ENCODE peak calls at places on chromosome 22, in five cellular contexts. P is HCT116, C is GM12878, I is HepG2, O is H1. Z is an unnamed sample.

GRCh38 chr22:45511847-45512261 is 9.2 kb downstream of the FBLN1 start:
- DNase-seq in P (no peak), C (no peak), I (no peak), O (no peak), Z (no peak)

GRCh38 chr22:31929126-31929928 is 15.0 kb upstream of the YWHAH start:
- DNase-seq in P (no peak), C (no peak), I (no peak), O (no peak), Z (no peak)

GRCh38 chr22:36743591-36744412 is 32.1 kb downstream of the IFT27 start:
- DNase-seq in P (no peak), C (no peak), I (no peak), O (no peak), Z (no peak)

GRCh38 chr22:36461665-36462474 is 19.6 kb downstream of the TXN2 start:
- DNase-seq in P (no peak), C (no peak), I (peak; percentile 63), O (peak; percentile 61), Z (peak; percentile 46)

GRCh38 chr22:39290724-39291161 is 28.7 kb downstream of the RPL3 start:
- DNase-seq in P (no peak), C (no peak), I (peak; percentile 56), O (no peak), Z (no peak)

GRCh38 chr22:46539169-46539568 is 1.7 kb upstream of the CELSR1 start:
- DNase-seq in P (no peak), C (no peak), I (no peak), O (no peak), Z (peak; percentile 81)

GRCh38 chr22:32996702-32997101 is 61.5 kb downstream of the SYN3 start:
- DNase-seq in P (no peak), C (no peak), I (no peak), O (peak; percentile 26), Z (no peak)

GRCh38 chr22:44671742-44672141 is 30.3 kb upstream of the PRR5 start:
- DNase-seq in P (no peak), C (no peak), I (peak; percentile 77), O (no peak), Z (no peak)

GRCh38 chr22:21758056-21758455 is 22.5 kb upstream of the YPEL1 start:
- DNase-seq in P (no peak), C (no peak), I (no peak), O (no peak), Z (no peak)

GRCh38 chr22:21753374-21754111 is 17.9 kb upstream of the YPEL1 start:
- DNase-seq in P (no peak), C (no peak), I (peak; percentile 13), O (no peak), Z (no peak)

GRCh38 chr22:21758465-21758864 is 22.9 kb upstream of the YPEL1 start:
- DNase-seq in P (no peak), C (no peak), I (no peak), O (no peak), Z (no peak)

GRCh38 chr22:21754523-21755128 is 19.0 kb upstream of the YPEL1 start:
- DNase-seq in P (no peak), C (no peak), I (no peak), O (no peak), Z (no peak)

DNA sequence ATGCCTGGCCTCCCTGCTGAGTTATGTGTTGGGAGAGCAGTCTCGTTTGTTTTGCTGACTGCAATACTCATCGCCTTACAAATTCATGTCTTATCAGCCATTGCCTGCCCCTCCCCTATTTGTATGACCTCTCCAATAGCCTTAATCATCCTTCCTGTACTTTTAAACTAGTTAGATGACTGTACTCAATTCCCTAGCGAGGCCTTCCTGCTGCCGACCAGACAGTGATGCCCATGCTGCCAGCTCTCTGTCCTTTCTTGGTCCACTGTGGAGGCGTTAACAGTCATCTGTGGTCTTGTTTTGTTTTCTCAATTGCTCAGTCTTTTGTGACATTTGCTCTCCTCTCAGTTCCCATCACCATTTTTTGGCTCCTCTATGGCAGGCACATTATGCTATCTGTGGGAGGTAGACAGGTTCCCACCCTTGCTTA is 20.3 kb upstream of the YPEL1 start:
- DNase-seq in P (no peak), C (peak; percentile 57), I (peak; percentile 18), O (no peak), Z (no peak)
- TF ChIP-seq JUND in P (no peak), C (no peak), I (no peak), O (no peak), Z (no peak)

DNA sequence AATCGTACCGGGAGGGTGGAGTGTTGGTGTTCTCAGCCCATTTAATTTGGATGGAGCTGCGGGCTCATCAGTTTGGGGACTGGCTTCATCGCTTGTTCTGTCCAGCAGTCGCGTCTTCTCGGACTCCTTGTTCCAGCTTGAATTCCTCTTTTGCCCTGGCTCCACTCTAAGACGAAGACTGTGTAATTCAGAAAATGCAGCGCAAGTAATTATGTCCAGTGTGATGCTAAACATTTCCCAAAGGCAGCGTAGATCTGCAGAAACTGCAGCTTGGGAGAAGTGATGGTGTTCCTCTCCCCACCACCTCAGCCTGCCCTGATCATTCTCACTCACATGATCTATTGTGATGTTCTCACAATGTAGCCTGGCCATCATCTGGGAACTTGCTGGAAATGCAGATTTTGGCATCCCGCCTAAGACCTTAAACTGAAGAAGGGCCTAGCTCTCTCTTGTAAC is 666 bp downstream of the SLC25A18 start:
- DNase-seq in P (no peak), C (no peak), I (no peak), O (no peak), Z (peak; percentile 26)
- TF ChIP-seq JUND in P (no peak), C (no peak), I (no peak), O (no peak), Z (no peak)

GRCh38 chr22:20319041-20319744 is 667 bp downstream of the DGCR6L start:
- DNase-seq in P (no peak), C (no peak), I (no peak), O (peak; percentile 48), Z (no peak)

GRCh38 chr22:20319745-20320658 is at the start of gene DGCR6L:
- DNase-seq in P (peak; percentile 90), C (peak; percentile 62), I (peak; percentile 76), O (peak; percentile 97), Z (peak; percentile 96)

GRCh38 chr22:20316217-20316843 is 3.5 kb downstream of the DGCR6L start:
- DNase-seq in P (no peak), C (no peak), I (no peak), O (no peak), Z (no peak)

GRCh38 chr22:20315337-20316216 is 4.3 kb downstream of the DGCR6L start:
- DNase-seq in P (no peak), C (no peak), I (no peak), O (peak; percentile 39), Z (no peak)

DNA sequence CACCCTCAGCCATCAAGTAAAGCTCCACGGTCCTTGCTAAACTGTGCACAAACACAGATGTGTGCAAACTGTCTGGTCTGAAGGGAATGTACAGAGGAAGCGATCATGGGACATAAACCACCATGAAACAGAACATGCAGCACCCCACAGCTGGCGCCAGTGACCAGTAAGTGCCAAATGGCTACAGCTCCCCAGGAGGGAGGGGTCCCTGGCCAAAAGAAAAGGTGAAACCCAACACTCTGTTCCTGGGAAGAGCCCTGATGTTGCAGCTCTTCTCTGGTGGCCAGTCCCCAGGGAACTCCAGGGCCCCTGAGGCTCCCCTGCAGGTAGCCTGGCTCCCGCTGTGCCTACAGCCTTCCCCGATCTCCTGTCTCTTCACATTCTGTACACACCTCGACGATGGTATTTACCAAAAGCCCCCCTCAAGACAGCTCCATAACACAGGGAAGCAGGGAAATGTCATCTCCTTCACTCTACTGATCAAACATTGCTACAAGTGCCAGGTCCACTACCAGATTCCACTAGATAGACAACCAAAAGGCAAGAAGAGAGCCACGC is 2.9 kb downstream of the DGCR6L start:
- DNase-seq in P (no peak), C (no peak), I (no peak), O (peak; percentile 35), Z (no peak)
- TF ChIP-seq JUND in P (no peak), C (no peak), I (no peak), O (no peak), Z (no peak)

GRCh38 chr22:49509016-49509415 is 318.7 kb downstream of the BRD1 start:
- DNase-seq in P (no peak), C (no peak), I (no peak), O (no peak), Z (no peak)
- TF ChIP-seq JUND in P (no peak), C (no peak), I (no peak), O (no peak), Z (no peak)

DNA sequence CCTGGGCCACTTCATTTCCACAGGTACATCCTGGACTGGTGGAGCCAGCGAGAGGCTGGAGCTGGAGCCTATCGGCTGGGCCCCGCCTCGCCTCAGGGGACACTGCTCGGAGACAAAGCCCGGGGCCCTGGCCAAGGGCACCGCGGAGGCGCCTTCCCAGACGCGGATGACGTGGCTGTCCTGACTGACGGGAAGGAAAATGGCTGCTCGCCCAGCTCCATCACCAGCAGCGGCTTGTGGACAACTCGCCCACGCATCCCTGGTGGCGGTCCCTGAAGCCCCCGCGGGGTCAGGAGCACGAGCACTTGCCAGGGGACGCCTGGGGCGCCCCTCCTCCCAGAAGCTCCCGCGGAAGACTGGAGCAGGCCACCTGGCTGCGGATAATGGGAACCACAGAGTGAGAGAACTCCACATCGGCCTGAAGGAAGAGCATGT is 49.6 kb downstream of the CECR2 start:
- DNase-seq in P (no peak), C (no peak), I (no peak), O (peak; percentile 67), Z (no peak)
- TF ChIP-seq JUND in P (no peak), C (no peak), I (no peak), O (no peak), Z (no peak)

DNA sequence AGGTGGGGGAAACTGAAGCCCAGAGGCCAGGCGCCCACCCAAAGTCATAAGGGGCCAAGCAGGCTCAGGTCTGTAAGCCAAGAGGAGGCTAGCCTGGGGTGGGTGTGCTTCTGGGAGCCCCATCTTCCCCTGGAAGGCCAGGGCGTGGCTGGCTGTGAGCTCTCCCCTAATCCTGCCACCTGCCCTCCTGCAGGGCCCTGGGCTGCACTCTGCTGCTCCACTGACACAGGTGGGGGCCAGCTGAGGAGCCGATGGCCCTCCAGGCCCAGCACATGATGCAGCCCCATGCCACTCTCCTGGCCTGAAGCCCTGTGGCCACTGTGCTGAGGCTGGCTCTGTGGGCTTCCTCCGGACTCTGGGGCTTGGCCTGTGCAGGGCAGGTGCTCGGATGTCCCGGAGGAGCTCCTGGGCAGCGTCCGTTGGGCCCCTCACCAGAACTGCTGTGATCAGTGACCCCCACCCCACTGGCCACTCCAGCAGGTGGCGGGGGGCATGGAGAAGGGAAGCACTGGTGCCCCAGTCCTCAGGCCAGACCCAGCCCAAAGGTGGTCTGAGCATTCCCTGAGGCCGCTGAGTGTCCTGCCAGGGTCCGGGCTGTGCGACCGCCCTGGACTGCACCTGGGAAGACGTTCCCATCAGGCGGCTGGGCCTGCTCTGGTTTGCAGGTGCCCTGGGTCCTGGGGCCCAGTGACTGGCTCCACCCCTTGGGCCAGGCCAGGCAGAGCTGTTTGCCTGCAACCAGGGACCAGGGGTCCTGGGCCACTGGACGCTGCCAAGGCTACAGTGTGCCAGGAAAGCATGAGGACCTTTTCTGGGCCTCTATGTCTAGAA is 8.5 kb downstream of the PIM3 start:
- DNase-seq in P (no peak), C (no peak), I (no peak), O (peak; percentile 49), Z (no peak)
- TF ChIP-seq JUND in P (no peak), C (no peak), I (no peak), O (no peak), Z (no peak)

GRCh38 chr22:42111798-42112197 is 18.8 kb downstream of the CYP2D6 start:
- DNase-seq in P (no peak), C (no peak), I (no peak), O (no peak), Z (no peak)
- TF ChIP-seq JUND in P (no peak), C (no peak), I (no peak), O (no peak), Z (no peak)

Z was measured in T47D.